ENCODE peak calls at places on chromosome 3, in four cellular contexts. One of them, this sample, is unnamed.

GRCh38 chr3:10300087-10300486 is 7.3 kb upstream of the GHRL start:
- DNase-seq in T-helper 17 cell: no peak
- DNase-seq in psoas muscle: no peak
- DNase-seq in endothelial cell of umbilical vein: no peak
- DNase-seq in this sample: no peak

GRCh38 chr3:53130179-53131135 is at the start of gene RFT1:
- DNase-seq in endothelial cell of umbilical vein: peak; percentile 96
- DNase-seq in T-helper 17 cell: peak; percentile 94
- DNase-seq in psoas muscle: peak; percentile 99
- DNase-seq in this sample: peak; percentile 96

GRCh38 chr3:115113367-115113766 is 33.7 kb downstream of the ZBTB20 start:
- DNase-seq in endothelial cell of umbilical vein: no peak
- DNase-seq in psoas muscle: no peak
- DNase-seq in T-helper 17 cell: no peak
- DNase-seq in this sample: no peak

GRCh38 chr3:188792788-188793187 is 379.0 kb upstream of the TPRG1 start:
- DNase-seq in psoas muscle: peak; percentile 72
- DNase-seq in endothelial cell of umbilical vein: no peak
- DNase-seq in T-helper 17 cell: no peak
- DNase-seq in this sample: no peak

GRCh38 chr3:108474581-108474980 is 35.8 kb downstream of the MYH15 start:
- DNase-seq in psoas muscle: no peak
- DNase-seq in endothelial cell of umbilical vein: no peak
- DNase-seq in T-helper 17 cell: no peak
- DNase-seq in this sample: no peak

GRCh38 chr3:129005526-129006303 is 4.6 kb downstream of the EFCC1 start:
- DNase-seq in T-helper 17 cell: no peak
- DNase-seq in endothelial cell of umbilical vein: peak; percentile 68
- DNase-seq in psoas muscle: no peak
- DNase-seq in this sample: no peak

GRCh38 chr3:177811111-177811510 is 613.8 kb upstream of the TBL1XR1 start:
- DNase-seq in T-helper 17 cell: no peak
- DNase-seq in psoas muscle: no peak
- DNase-seq in endothelial cell of umbilical vein: no peak
- DNase-seq in this sample: no peak

GRCh38 chr3:55461896-55462295 is 25.2 kb downstream of the WNT5A start:
- DNase-seq in T-helper 17 cell: no peak
- DNase-seq in endothelial cell of umbilical vein: no peak
- DNase-seq in psoas muscle: no peak
- DNase-seq in this sample: no peak

GRCh38 chr3:114709102-114709501 is 415.3 kb downstream of the TIGIT start:
- DNase-seq in T-helper 17 cell: no peak
- DNase-seq in endothelial cell of umbilical vein: no peak
- DNase-seq in psoas muscle: no peak
- DNase-seq in this sample: peak; percentile 23

GRCh38 chr3:121698914-121699313 is 38.2 kb upstream of the HCLS1 start:
- DNase-seq in endothelial cell of umbilical vein: no peak
- DNase-seq in T-helper 17 cell: no peak
- DNase-seq in psoas muscle: no peak
- DNase-seq in this sample: no peak

GRCh38 chr3:38696034-38696433 is 46.5 kb upstream of the SCN5A start:
- DNase-seq in psoas muscle: no peak
- DNase-seq in endothelial cell of umbilical vein: no peak
- DNase-seq in T-helper 17 cell: no peak
- DNase-seq in this sample: no peak

GRCh38 chr3:20235796-20236195 is 49.8 kb upstream of the SGO1 start:
- DNase-seq in T-helper 17 cell: no peak
- DNase-seq in endothelial cell of umbilical vein: no peak
- DNase-seq in psoas muscle: no peak
- DNase-seq in this sample: no peak

GRCh38 chr3:29381595-29381994 is 100.7 kb downstream of the RBMS3 start:
- DNase-seq in T-helper 17 cell: no peak
- DNase-seq in psoas muscle: no peak
- DNase-seq in endothelial cell of umbilical vein: peak; percentile 47
- DNase-seq in this sample: no peak

GRCh38 chr3:153881201-153881600 is 240.0 kb upstream of the ARHGEF26 start:
- DNase-seq in psoas muscle: no peak
- DNase-seq in endothelial cell of umbilical vein: no peak
- DNase-seq in T-helper 17 cell: no peak
- DNase-seq in this sample: no peak

GRCh38 chr3:40152482-40153133 is 156.9 kb upstream of the EIF1B start:
- DNase-seq in T-helper 17 cell: no peak
- DNase-seq in endothelial cell of umbilical vein: no peak
- DNase-seq in psoas muscle: no peak
- DNase-seq in this sample: no peak

GRCh38 chr3:47225310-47225906 is 57.2 kb downstream of the KIF9 start:
- DNase-seq in T-helper 17 cell: no peak
- DNase-seq in endothelial cell of umbilical vein: no peak
- DNase-seq in psoas muscle: no peak
- DNase-seq in this sample: no peak

GRCh38 chr3:81920805-81921204 is 159.4 kb upstream of the GBE1 start:
- DNase-seq in endothelial cell of umbilical vein: no peak
- DNase-seq in T-helper 17 cell: no peak
- DNase-seq in psoas muscle: no peak
- DNase-seq in this sample: no peak

GRCh38 chr3:188832961-188833615 is 338.7 kb upstream of the TPRG1 start:
- DNase-seq in endothelial cell of umbilical vein: no peak
- DNase-seq in T-helper 17 cell: no peak
- DNase-seq in psoas muscle: no peak
- DNase-seq in this sample: no peak

GRCh38 chr3:60752800-60753199 is 498.5 kb downstream of the FHIT start:
- DNase-seq in psoas muscle: no peak
- DNase-seq in endothelial cell of umbilical vein: no peak
- DNase-seq in T-helper 17 cell: no peak
- DNase-seq in this sample: no peak

GRCh38 chr3:46496745-46497555 is 826 bp upstream of the RTP3 start:
- DNase-seq in psoas muscle: no peak
- DNase-seq in T-helper 17 cell: no peak
- DNase-seq in endothelial cell of umbilical vein: peak; percentile 36
- DNase-seq in this sample: no peak

GRCh38 chr3:140223631-140224030 is 288.6 kb downstream of the CLSTN2 start:
- DNase-seq in psoas muscle: no peak
- DNase-seq in T-helper 17 cell: no peak
- DNase-seq in endothelial cell of umbilical vein: no peak
- DNase-seq in this sample: no peak

GRCh38 chr3:187011915-187012314 is 81.6 kb downstream of the ST6GAL1 start:
- DNase-seq in endothelial cell of umbilical vein: peak; percentile 22
- DNase-seq in T-helper 17 cell: no peak
- DNase-seq in psoas muscle: no peak
- DNase-seq in this sample: no peak

GRCh38 chr3:53884623-53885022 is 2.7 kb upstream of the ACTR8 start:
- DNase-seq in psoas muscle: no peak
- DNase-seq in T-helper 17 cell: no peak
- DNase-seq in endothelial cell of umbilical vein: no peak
- DNase-seq in this sample: no peak

GRCh38 chr3:114217266-114217665 is 20.1 kb downstream of the ZNF80 start:
- DNase-seq in T-helper 17 cell: no peak
- DNase-seq in endothelial cell of umbilical vein: peak; percentile 24
- DNase-seq in psoas muscle: no peak
- DNase-seq in this sample: no peak

GRCh38 chr3:69451594-69451993 is 65.7 kb upstream of the FRMD4B start:
- DNase-seq in endothelial cell of umbilical vein: peak; percentile 35
- DNase-seq in psoas muscle: no peak
- DNase-seq in T-helper 17 cell: no peak
- DNase-seq in this sample: no peak

GRCh38 chr3:128275316-128276150 is 122.3 kb downstream of the EEFSEC start:
- DNase-seq in T-helper 17 cell: no peak
- DNase-seq in endothelial cell of umbilical vein: no peak
- DNase-seq in psoas muscle: no peak
- DNase-seq in this sample: peak; percentile 24

GRCh38 chr3:144178607-144179006 is 207.0 kb downstream of the DIPK2A start:
- DNase-seq in endothelial cell of umbilical vein: no peak
- DNase-seq in psoas muscle: no peak
- DNase-seq in T-helper 17 cell: no peak
- DNase-seq in this sample: no peak

GRCh38 chr3:190586631-190587000 is 72.7 kb downstream of the IL1RAP start:
- DNase-seq in endothelial cell of umbilical vein: peak; percentile 27
- DNase-seq in psoas muscle: no peak
- DNase-seq in T-helper 17 cell: no peak
- DNase-seq in this sample: no peak

GRCh38 chr3:72077473-72078259 is 292.7 kb upstream of the PROK2 start:
- DNase-seq in endothelial cell of umbilical vein: no peak
- DNase-seq in psoas muscle: no peak
- DNase-seq in T-helper 17 cell: no peak
- DNase-seq in this sample: no peak

DNA sequence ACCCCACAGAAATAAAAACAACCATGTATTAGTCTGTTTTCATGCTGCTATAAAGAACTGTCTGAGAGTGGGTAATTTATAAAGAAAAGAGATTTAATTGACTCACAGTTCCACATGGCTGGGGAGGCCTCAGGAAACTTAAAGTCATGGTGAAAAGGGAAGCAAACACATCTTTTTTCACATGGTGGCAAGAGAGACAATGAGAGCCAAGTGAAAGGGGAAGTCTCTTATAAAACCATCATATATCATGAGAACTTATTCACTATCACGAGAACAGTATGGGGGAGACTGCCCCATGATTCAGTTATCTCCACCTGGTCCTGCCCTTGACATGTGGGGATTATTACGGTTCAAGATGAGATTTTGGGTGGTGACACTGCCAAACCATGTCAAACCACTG is 141.5 kb downstream of the ZMAT3 start:
- DNase-seq in endothelial cell of umbilical vein: no peak
- DNase-seq in psoas muscle: no peak
- DNase-seq in T-helper 17 cell: no peak
- DNase-seq in this sample: no peak
- H3K9me3 ChIP-seq in endothelial cell of umbilical vein: no peaks in the 10 kb centered on the region
- H3K9me3 ChIP-seq in psoas muscle: peaks cover 28% of the 10 kb centered on the region
- H3K9me3 ChIP-seq in T-helper 17 cell: no peaks in the 10 kb centered on the region
- H3K9me3 ChIP-seq in this sample: peaks cover 16% of the 10 kb centered on the region

DNA sequence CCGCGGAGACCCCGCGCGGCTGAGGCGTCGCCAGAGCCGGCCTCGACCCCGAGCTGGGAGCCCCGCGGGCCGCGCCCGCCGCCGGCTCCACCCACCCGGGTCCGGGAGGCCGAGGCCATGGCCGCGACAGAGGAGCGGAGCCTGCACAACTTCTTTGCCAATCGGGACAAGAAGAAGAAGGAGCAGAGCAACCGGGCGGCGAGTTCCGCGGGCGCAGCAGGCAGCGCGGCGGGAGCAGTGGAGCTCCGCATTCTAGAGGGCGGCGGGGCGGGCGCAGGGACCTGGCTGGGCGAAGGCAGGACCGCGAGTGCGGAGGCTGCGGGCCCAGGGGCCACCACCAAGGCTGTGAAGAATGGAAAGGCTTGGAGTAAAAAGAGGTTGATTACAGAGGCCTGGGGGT is 37.6 kb upstream of the EPHA6 start:
- DNase-seq in endothelial cell of umbilical vein: no peak
- DNase-seq in T-helper 17 cell: no peak
- DNase-seq in psoas muscle: no peak
- DNase-seq in this sample: no peak
- H3K9me3 ChIP-seq in endothelial cell of umbilical vein: peaks cover 2% of the 10 kb centered on the region
- H3K9me3 ChIP-seq in T-helper 17 cell: no peaks in the 10 kb centered on the region
- H3K9me3 ChIP-seq in psoas muscle: no peaks in the 10 kb centered on the region
- H3K9me3 ChIP-seq in this sample: peaks cover 11% of the 10 kb centered on the region

GRCh38 chr3:51024121-51024520 is 349.4 kb downstream of the DOCK3 start:
- DNase-seq in T-helper 17 cell: no peak
- DNase-seq in endothelial cell of umbilical vein: no peak
- DNase-seq in psoas muscle: no peak
- DNase-seq in this sample: no peak
- H3K9me3 ChIP-seq in T-helper 17 cell: no peaks in the 10 kb centered on the region
- H3K9me3 ChIP-seq in endothelial cell of umbilical vein: no peaks in the 10 kb centered on the region
- H3K9me3 ChIP-seq in psoas muscle: peaks cover 3% of the 10 kb centered on the region
- H3K9me3 ChIP-seq in this sample: no peaks in the 10 kb centered on the region

GRCh38 chr3:16476636-16477035 is 36.9 kb downstream of the RFTN1 start:
- DNase-seq in psoas muscle: no peak
- DNase-seq in T-helper 17 cell: no peak
- DNase-seq in endothelial cell of umbilical vein: peak; percentile 90
- DNase-seq in this sample: no peak

GRCh38 chr3:16478516-16478915 is 35.0 kb downstream of the RFTN1 start:
- DNase-seq in T-helper 17 cell: no peak
- DNase-seq in endothelial cell of umbilical vein: peak; percentile 19
- DNase-seq in psoas muscle: peak; percentile 49
- DNase-seq in this sample: no peak

GRCh38 chr3:16475766-16476165 is 37.7 kb downstream of the RFTN1 start:
- DNase-seq in psoas muscle: no peak
- DNase-seq in endothelial cell of umbilical vein: no peak
- DNase-seq in T-helper 17 cell: no peak
- DNase-seq in this sample: no peak

GRCh38 chr3:16477501-16477900 is 36.0 kb downstream of the RFTN1 start:
- DNase-seq in endothelial cell of umbilical vein: no peak
- DNase-seq in T-helper 17 cell: no peak
- DNase-seq in psoas muscle: no peak
- DNase-seq in this sample: no peak

GRCh38 chr3:16477054-16477453 is 36.4 kb downstream of the RFTN1 start:
- DNase-seq in endothelial cell of umbilical vein: no peak
- DNase-seq in T-helper 17 cell: no peak
- DNase-seq in psoas muscle: no peak
- DNase-seq in this sample: no peak
- H3K9me3 ChIP-seq in endothelial cell of umbilical vein: no peaks in the 10 kb centered on the region
- H3K9me3 ChIP-seq in T-helper 17 cell: no peaks in the 10 kb centered on the region
- H3K9me3 ChIP-seq in psoas muscle: no peaks in the 10 kb centered on the region
- H3K9me3 ChIP-seq in this sample: no peaks in the 10 kb centered on the region

GRCh38 chr3:5766848-5767247 is 579.3 kb downstream of the EDEM1 start:
- DNase-seq in endothelial cell of umbilical vein: no peak
- DNase-seq in T-helper 17 cell: no peak
- DNase-seq in psoas muscle: no peak
- DNase-seq in this sample: no peak

GRCh38 chr3:5762506-5762905 is 575.0 kb downstream of the EDEM1 start:
- DNase-seq in T-helper 17 cell: no peak
- DNase-seq in psoas muscle: no peak
- DNase-seq in endothelial cell of umbilical vein: no peak
- DNase-seq in this sample: no peak

GRCh38 chr3:5769825-5770224 is 582.3 kb downstream of the EDEM1 start:
- DNase-seq in T-helper 17 cell: no peak
- DNase-seq in endothelial cell of umbilical vein: no peak
- DNase-seq in psoas muscle: no peak
- DNase-seq in this sample: no peak

GRCh38 chr3:5768546-5768945 is 581.0 kb downstream of the EDEM1 start:
- DNase-seq in psoas muscle: no peak
- DNase-seq in endothelial cell of umbilical vein: no peak
- DNase-seq in T-helper 17 cell: no peak
- DNase-seq in this sample: no peak

DNA sequence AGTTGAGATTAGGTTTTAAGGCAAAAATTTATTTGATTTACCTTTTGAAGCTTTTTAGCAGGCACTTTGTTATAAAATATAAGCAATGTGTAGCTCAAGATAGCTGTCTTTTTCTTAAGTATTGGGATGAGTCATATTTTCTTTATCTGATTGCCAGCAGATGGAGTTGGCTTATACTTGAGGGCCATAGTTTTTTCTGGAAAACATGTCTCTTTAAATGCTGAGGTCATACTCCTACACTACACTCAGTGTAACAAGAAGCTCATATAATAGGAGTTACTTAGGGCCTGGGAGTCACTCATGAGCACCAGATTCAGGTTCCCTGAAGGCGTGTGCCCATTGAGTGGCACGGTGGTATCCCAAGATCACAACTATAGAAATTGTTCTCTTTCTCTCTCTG is 579.8 kb downstream of the EDEM1 start:
- DNase-seq in psoas muscle: no peak
- DNase-seq in T-helper 17 cell: no peak
- DNase-seq in endothelial cell of umbilical vein: no peak
- DNase-seq in this sample: no peak
- H3K9me3 ChIP-seq in psoas muscle: no peaks in the 10 kb centered on the region
- H3K9me3 ChIP-seq in T-helper 17 cell: no peaks in the 10 kb centered on the region
- H3K9me3 ChIP-seq in endothelial cell of umbilical vein: peaks cover 2% of the 10 kb centered on the region
- H3K9me3 ChIP-seq in this sample: no peaks in the 10 kb centered on the region